ENCODE peak calls at places on chromosome 6, in five cellular contexts. N, U, M, W and P are unnamed samples.

GRCh38 chr6:106309766-106310373 is 15.7 kb downstream of the ATG5 start:
- DNase-seq in N (no peak), U (peak), M (peak), W (no peak), P (no peak)

GRCh38 chr6:166258854-166259276 is 49.3 kb downstream of the PRR18 start:
- DNase-seq in N (peak), U (peak), M (no peak), W (no peak), P (peak)

GRCh38 chr6:142805042-142805441 is 139.9 kb downstream of the HIVEP2 start:
- DNase-seq in N (no peak), U (no peak), M (no peak), W (no peak), P (no peak)

GRCh38 chr6:2363211-2363610 is 117.8 kb upstream of the GMDS start:
- DNase-seq in N (no peak), U (no peak), M (no peak), W (no peak), P (no peak)

GRCh38 chr6:158361961-158362634 is 49.8 kb downstream of the TULP4 start:
- DNase-seq in N (no peak), U (peak), M (peak), W (no peak), P (no peak)

GRCh38 chr6:10403385-10404106 is 11.3 kb downstream of the TFAP2A start:
- DNase-seq in N (no peak), U (no peak), M (peak), W (peak), P (peak)

GRCh38 chr6:29628419-29629281 is 4.3 kb downstream of the GABBR1 start:
- DNase-seq in N (peak), U (peak), M (peak), W (peak), P (peak)

GRCh38 chr6:150176152-150176551 is 33.3 kb downstream of the PPP1R14C start:
- DNase-seq in N (no peak), U (no peak), M (no peak), W (no peak), P (no peak)

GRCh38 chr6:72348926-72349325 is 272.9 kb upstream of the KCNQ5 start:
- DNase-seq in N (no peak), U (peak), M (peak), W (no peak), P (no peak)

DNA sequence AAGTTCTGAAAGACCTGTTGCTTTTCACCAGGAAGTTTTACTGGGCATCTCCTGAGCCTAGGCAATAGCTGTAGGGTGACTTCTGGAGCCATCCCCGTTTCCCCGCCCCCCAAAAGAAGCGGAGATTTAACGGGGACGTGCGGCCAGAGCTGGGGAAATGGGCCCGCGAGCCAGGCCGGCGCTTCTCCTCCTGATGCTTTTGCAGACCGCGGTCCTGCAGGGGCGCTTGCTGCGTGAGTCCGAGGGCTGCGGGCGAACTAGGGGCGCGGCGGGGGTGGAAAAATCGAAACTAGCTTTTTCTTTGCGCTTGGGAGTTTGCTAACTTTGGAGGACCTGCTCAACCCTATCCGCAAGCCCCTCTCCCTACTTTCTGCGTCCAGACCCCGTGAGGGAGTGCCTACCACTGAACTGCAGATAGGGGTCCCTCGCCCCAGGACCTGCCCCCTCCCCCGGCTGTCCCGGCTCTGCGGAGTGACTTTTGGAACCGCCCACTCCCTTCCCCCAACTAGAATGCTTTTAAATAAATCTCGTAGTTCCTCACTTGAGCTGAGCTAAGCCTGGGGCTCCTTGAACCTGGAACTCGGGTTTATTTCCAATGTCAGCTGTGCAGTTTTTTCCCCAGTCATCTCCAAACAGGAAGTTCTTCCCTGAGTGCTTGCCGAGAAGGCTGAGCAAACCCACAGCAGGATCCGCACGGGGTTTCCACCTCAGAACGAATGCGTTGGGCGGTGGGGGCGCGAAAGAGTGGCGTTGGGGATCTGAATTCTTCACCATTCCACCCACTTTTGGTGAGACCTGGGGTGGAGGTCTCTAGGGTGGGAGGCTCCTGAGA is at the start of gene HFE:
- DNase-seq in N (peak), U (peak), M (peak), W (peak), P (peak)
- TF ChIP-seq CTCF in N (no peak), U (no peak), M (peak), W (no peak), P (no peak)

GRCh38 chr6:78615430-78615904 is 251.9 kb upstream of the IRAK1BP1 start:
- DNase-seq in N (no peak), U (peak), M (no peak), W (peak), P (no peak)

GRCh38 chr6:78607188-78607587 is 260.2 kb upstream of the IRAK1BP1 start:
- DNase-seq in N (no peak), U (peak), M (peak), W (no peak), P (no peak)

GRCh38 chr6:78614961-78615360 is 252.4 kb upstream of the IRAK1BP1 start:
- DNase-seq in N (no peak), U (no peak), M (no peak), W (no peak), P (no peak)

GRCh38 chr6:78611097-78611625 is 256.2 kb upstream of the IRAK1BP1 start:
- DNase-seq in N (no peak), U (no peak), M (no peak), W (no peak), P (peak)

DNA sequence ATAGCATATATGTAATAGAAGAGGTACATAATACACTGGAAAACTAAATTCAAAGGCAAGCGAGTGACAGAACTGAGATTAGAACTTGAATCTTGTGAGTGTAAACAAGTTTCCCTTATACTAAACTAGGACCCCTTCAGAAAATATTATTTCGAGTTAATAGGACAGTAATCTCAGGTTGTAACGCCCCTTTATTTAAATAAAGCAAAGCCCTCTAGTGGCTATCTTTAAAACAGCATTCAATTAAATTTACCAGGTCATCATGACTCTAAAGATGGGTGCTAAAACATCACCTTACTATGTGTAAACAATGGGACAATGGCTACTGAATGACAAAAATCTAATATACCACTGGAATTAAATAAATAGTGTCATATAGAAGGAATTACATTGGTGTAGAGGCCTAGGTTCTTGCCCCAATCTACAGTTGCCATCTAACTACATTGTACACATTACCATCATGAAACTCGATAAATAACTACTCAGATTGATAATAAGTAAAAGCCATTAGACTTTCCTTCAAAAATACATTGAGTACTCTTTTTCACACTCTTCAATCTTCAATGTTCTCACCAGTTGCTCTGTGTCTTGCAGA is 255.4 kb upstream of the IRAK1BP1 start:
- DNase-seq in N (no peak), U (peak), M (peak), W (no peak), P (no peak)
- TF ChIP-seq CTCF in N (peak), U (peak), M (peak), W (peak), P (peak)

GRCh38 chr6:69868252-69868804 is 2.0 kb downstream of the COL19A1 start:
- DNase-seq in N (no peak), U (no peak), M (no peak), W (no peak), P (no peak)
- TF ChIP-seq CTCF in N (no peak), U (no peak), M (no peak), W (peak), P (peak)

GRCh38 chr6:32680055-32680454 is 13.6 kb upstream of the HLA-DQB1 start:
- DNase-seq in N (no peak), U (no peak), M (no peak), W (no peak), P (no peak)
- TF ChIP-seq CTCF in N (no peak), U (no peak), M (no peak), W (no peak), P (no peak)

DNA sequence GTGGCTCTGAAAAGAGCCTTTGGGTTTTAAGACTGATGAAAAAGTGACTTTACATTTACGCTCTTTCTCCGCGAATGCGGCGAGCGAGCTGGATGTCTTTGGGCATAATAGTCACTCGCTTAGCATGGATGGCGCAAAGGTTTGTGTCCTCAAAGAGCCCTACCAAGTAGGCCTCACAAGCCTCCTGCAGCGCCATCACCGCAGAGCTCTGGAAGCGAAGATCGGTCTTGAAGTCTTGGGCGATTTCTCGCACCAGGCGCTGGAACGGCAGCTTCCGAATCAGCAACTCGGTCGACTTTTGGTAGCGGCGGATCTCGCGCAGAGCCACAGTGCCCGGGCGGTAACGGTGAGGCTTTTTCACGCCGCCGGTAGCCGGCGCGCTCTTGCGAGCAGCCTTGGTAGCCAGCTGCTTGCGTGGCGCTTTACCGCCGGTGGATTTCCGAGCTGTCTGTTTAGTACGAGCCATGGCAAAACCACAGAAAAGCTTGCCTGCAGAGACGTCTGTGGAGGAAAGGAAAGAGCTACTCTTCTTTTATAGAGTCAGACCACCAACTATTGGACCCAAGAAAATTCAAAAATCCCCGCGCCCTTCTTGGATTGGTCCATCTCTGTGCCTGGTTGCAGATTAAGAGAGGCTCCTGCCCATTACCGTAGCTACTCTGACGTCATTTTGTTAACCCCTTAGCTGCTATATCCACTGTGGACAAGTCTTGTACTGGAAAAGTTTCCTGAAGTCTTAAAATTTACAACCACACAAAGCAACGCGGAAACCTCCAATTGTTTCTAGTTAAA is 55.4 kb upstream of the HFE start:
- DNase-seq in N (peak), U (peak), M (peak), W (peak), P (peak)
- TF ChIP-seq CTCF in N (no peak), U (peak), M (peak), W (peak), P (no peak)